ENCODE peak calls at places on chromosomes 3 and 15, in four cellular contexts. E is MM.1S, B is HCT116, F is psoas muscle. S is an unnamed sample. For H3K4me1, the result is how much of the 10 kb centered on the place peaks cover.

GRCh38 chr3:71305246-71306206 is 278.0 kb downstream of the FOXP1 start:
- DNase-seq in F (peak), B (no peak), E (peak), S (peak)

GRCh38 chr3:180918542-180918941 is 6.1 kb downstream of the FXR1 start:
- DNase-seq in B (no peak), E (peak), F (no peak), S (no peak)

GRCh38 chr15:29686445-29687203 is 135.6 kb downstream of the TJP1 start:
- DNase-seq in B (no peak), F (no peak), E (no peak), S (no peak)

GRCh38 chr3:147113293-147114045 is 292.9 kb downstream of the ZIC4 start:
- DNase-seq in B (no peak), E (peak), F (no peak), S (no peak)

GRCh38 chr3:25033407-25034029 is 394.5 kb upstream of the RARB start:
- DNase-seq in F (no peak), E (peak), B (peak), S (no peak)

GRCh38 chr3:54123538-54124196 is 1.3 kb downstream of the CACNA2D3 start:
- DNase-seq in E (no peak), B (no peak), F (no peak), S (peak)

GRCh38 chr15:22922003-22922402 is 58.2 kb downstream of the CYFIP1 start:
- DNase-seq in E (no peak), F (no peak), B (no peak), S (no peak)

GRCh38 chr3:141710888-141711616 is 27.0 kb upstream of the RNF7 start:
- DNase-seq in F (no peak), E (no peak), B (no peak), S (peak)

GRCh38 chr15:59311245-59311644 is 61.4 kb downstream of the MYO1E start:
- DNase-seq in F (no peak), E (no peak), B (no peak), S (no peak)

GRCh38 chr3:23999012-23999641 is 54.0 kb downstream of the NR1D2 start:
- DNase-seq in E (peak), B (peak), F (peak), S (peak)

GRCh38 chr15:62719316-62719715 is 323.2 kb upstream of the TPM1 start:
- DNase-seq in F (no peak), B (no peak), E (no peak), S (no peak)

GRCh38 chr15:94793641-94794040 is 562.3 kb downstream of the MCTP2 start:
- DNase-seq in E (no peak), F (no peak), B (no peak), S (no peak)

GRCh38 chr3:122824465-122825379 is 29.9 kb downstream of the SLC49A4 start:
- DNase-seq in E (no peak), B (no peak), F (no peak), S (no peak)

GRCh38 chr3:71189480-71189879 is 394.0 kb downstream of the FOXP1 start:
- DNase-seq in B (no peak), E (no peak), F (no peak), S (no peak)

GRCh38 chr3:29690954-29691353 is 410.1 kb downstream of the RBMS3 start:
- DNase-seq in B (no peak), F (no peak), E (no peak), S (no peak)

GRCh38 chr15:63186065-63186464 is 3.3 kb upstream of the RAB8B start:
- DNase-seq in B (no peak), E (no peak), F (no peak), S (no peak)

GRCh38 chr3:124558898-124559649 is 171.2 kb upstream of the UMPS start:
- DNase-seq in E (no peak), B (peak), F (peak), S (peak)

GRCh38 chr15:71921191-71921590 is 110.8 kb downstream of the NR2E3 start:
- DNase-seq in E (no peak), B (no peak), F (no peak), S (no peak)

GRCh38 chr15:39896101-39896500 is 24.0 kb downstream of the GPR176 start:
- DNase-seq in F (no peak), B (no peak), E (no peak), S (no peak)

GRCh38 chr3:89426060-89426459 is 318.6 kb downstream of the EPHA3 start:
- DNase-seq in E (no peak), F (no peak), B (no peak), S (no peak)

GRCh38 chr3:193335031-193335430 is 43.5 kb downstream of the ATP13A5 start:
- DNase-seq in B (no peak), E (no peak), F (no peak), S (no peak)

GRCh38 chr3:129536806-129537205 is 6.2 kb upstream of the H1-8 start:
- DNase-seq in B (no peak), F (no peak), E (no peak), S (no peak)

GRCh38 chr3:69770976-69771634 is 31.8 kb downstream of the MITF start:
- DNase-seq in F (no peak), B (no peak), E (no peak), S (no peak)

GRCh38 chr3:10198226-10198625 is 33.5 kb downstream of the IRAK2 start:
- DNase-seq in E (no peak), B (no peak), F (no peak), S (no peak)
- H3K4me1 ChIP-seq in E (under half), B (under half), F (under half), S (under half)

GRCh38 chr3:127784283-127784682 is 38.0 kb downstream of the MGLL start:
- DNase-seq in B (no peak), E (no peak), F (peak), S (no peak)
- H3K4me1 ChIP-seq in B (under half), E (under half), F (half or more), S (under half)

GRCh38 chr3:153528473-153528872 is 366.4 kb downstream of the RAP2B start:
- DNase-seq in F (no peak), B (no peak), E (no peak), S (no peak)
- H3K4me1 ChIP-seq in F (under half), B (under half), E (under half), S (under half)

GRCh38 chr15:99115300-99116215 is 10.7 kb downstream of the SYNM start:
- DNase-seq in B (no peak), E (no peak), F (peak), S (no peak)

GRCh38 chr15:99117111-99117510 is 12.2 kb downstream of the SYNM start:
- DNase-seq in B (no peak), E (no peak), F (peak), S (no peak)

GRCh38 chr15:99118258-99118632 is 13.4 kb downstream of the SYNM start:
- DNase-seq in B (no peak), E (no peak), F (no peak), S (no peak)

GRCh38 chr15:99118801-99119546 is 14.1 kb downstream of the SYNM start:
- DNase-seq in F (peak), E (no peak), B (no peak), S (no peak)

GRCh38 chr15:99117563-99118257 is 12.8 kb downstream of the SYNM start:
- DNase-seq in B (no peak), E (no peak), F (no peak), S (no peak)
- H3K4me1 ChIP-seq in B (under half), E (under half), F (half or more), S (under half)

GRCh38 chr15:76341366-76342045 is 4.9 kb downstream of the ISL2 start:
- DNase-seq in B (no peak), E (no peak), F (no peak), S (no peak)
- H3K4me1 ChIP-seq in B (under half), E (under half), F (half or more), S (under half)

DNA sequence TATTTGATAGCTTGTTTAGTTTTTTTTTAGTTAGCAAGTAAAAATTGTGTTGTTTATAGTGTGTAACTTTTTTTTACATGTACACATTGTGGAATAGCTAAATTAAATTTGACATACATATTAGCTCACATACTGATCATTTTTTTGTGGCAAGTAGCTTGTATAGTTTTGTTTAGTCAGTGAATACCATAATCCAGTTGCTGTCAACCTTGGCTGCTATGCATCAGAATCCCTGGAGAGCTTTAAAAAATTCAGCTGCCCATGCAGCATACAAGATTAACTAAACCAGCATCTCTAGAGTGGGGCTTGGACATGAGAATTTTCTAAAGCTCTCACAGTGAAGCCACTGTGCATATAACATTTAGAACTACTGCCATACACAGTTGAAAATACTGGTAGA is 54.0 kb downstream of the TMOD3 start:
- DNase-seq in B (no peak), F (no peak), E (no peak), S (no peak)
- H3K4me1 ChIP-seq in B (half or more), F (under half), E (under half), S (under half)

GRCh38 chr15:75533945-75534344 is 45.2 kb downstream of the PTPN9 start:
- DNase-seq in F (no peak), E (no peak), B (no peak), S (no peak)

GRCh38 chr15:75542386-75542797 is 36.7 kb downstream of the PTPN9 start:
- DNase-seq in F (no peak), E (no peak), B (no peak), S (no peak)

GRCh38 chr15:75544273-75544862 is 34.7 kb downstream of the PTPN9 start:
- DNase-seq in E (no peak), F (no peak), B (no peak), S (no peak)

GRCh38 chr15:75532413-75533250 is 46.5 kb downstream of the PTPN9 start:
- DNase-seq in E (peak), F (peak), B (peak), S (peak)

DNA sequence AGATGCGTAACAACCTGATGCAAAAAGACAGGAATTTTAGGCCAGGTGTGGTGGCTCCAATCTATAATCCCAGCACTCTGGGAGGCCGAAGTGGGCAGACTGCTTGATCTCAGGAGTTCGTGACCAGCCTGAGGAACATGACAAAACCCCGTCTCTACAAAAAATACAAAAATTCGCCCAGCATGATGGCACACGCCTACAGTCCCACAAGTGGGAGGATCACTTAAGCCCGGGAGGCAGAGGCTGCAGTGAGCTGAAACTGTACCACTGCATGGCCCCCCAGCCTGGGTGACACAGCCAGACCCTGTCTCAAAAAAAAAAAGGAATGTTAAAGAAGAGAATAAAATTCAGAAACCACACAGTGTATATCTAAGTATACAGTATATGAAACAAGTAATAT is 40.7 kb downstream of the PTPN9 start:
- DNase-seq in B (no peak), E (no peak), F (no peak), S (no peak)
- H3K4me1 ChIP-seq in B (under half), E (under half), F (under half), S (under half)

GRCh38 chr3:52126036-52126435 is 28.2 kb downstream of the POC1A start:
- DNase-seq in B (no peak), F (peak), E (no peak), S (no peak)
- H3K4me1 ChIP-seq in B (under half), F (under half), E (under half), S (under half)

DNA sequence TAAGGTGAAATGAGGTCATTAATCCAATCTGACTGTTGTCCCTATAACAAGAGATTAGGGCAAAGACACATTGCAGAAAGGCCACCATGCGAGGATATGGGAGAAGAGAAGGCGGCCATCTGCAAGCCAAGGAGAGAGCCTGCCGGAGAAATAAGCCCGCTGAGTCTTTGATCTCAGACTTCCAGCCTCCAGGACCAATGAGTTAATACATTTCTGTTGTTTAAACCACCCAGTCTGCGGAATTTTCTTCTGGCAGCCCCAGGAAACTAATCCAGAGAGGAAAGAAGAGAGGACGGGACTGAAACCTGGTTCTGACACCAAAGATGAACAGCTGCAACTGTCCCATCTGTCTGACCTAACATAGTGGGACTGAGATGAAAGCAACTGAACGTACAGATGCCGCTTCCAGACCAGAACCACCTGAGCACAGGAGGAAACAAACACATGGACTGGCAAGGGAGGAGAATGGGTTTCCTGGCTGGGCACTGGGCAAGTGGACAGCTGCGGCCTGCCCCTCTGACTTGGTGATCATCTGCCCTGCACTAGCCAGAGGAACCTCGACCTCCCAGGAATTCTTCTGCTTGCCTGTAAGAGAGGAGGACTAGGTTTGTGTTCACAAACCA is 32.3 kb downstream of the VGLL4 start:
- DNase-seq in E (no peak), F (no peak), B (no peak), S (no peak)
- H3K4me1 ChIP-seq in E (under half), F (half or more), B (under half), S (under half)